ENCODE peak calls at places on chromosome 1, in five cellular contexts. One of them, this sample, is unnamed.

GRCh38 chr1:162131405-162132321 is 62.2 kb downstream of the NOS1AP start:
- DNase-seq in CD4-positive, CD25-positive, alpha-beta regulatory T cell: no peak
- DNase-seq in BE2C: no peak
- DNase-seq in IMR-90: no peak
- DNase-seq in lower lobe of right lung: no peak
- DNase-seq in this sample: no peak

GRCh38 chr1:1917995-1918900 is 831 bp downstream of the TMEM52 start:
- DNase-seq in lower lobe of right lung: peak; percentile 50
- DNase-seq in CD4-positive, CD25-positive, alpha-beta regulatory T cell: no peak
- DNase-seq in BE2C: no peak
- DNase-seq in IMR-90: no peak
- DNase-seq in this sample: no peak

GRCh38 chr1:241992734-241993133 is 6.2 kb downstream of the MAP1LC3C start:
- DNase-seq in BE2C: no peak
- DNase-seq in CD4-positive, CD25-positive, alpha-beta regulatory T cell: no peak
- DNase-seq in IMR-90: peak; percentile 17
- DNase-seq in lower lobe of right lung: no peak
- DNase-seq in this sample: no peak

GRCh38 chr1:116205941-116206679 is 94.9 kb downstream of the MAB21L3 start:
- DNase-seq in lower lobe of right lung: no peak
- DNase-seq in IMR-90: no peak
- DNase-seq in BE2C: no peak
- DNase-seq in CD4-positive, CD25-positive, alpha-beta regulatory T cell: no peak
- DNase-seq in this sample: no peak

GRCh38 chr1:220813013-220813412 is 26.3 kb downstream of the MTARC1 start:
- DNase-seq in BE2C: no peak
- DNase-seq in lower lobe of right lung: no peak
- DNase-seq in CD4-positive, CD25-positive, alpha-beta regulatory T cell: no peak
- DNase-seq in IMR-90: no peak
- DNase-seq in this sample: no peak

GRCh38 chr1:160129046-160129445 is 13.5 kb downstream of the ATP1A2 start:
- DNase-seq in IMR-90: peak; percentile 38
- DNase-seq in lower lobe of right lung: no peak
- DNase-seq in CD4-positive, CD25-positive, alpha-beta regulatory T cell: no peak
- DNase-seq in BE2C: no peak
- DNase-seq in this sample: no peak

GRCh38 chr1:218636548-218636947 is 291.4 kb downstream of the TGFB2 start:
- DNase-seq in lower lobe of right lung: no peak
- DNase-seq in BE2C: no peak
- DNase-seq in CD4-positive, CD25-positive, alpha-beta regulatory T cell: no peak
- DNase-seq in IMR-90: no peak
- DNase-seq in this sample: no peak

GRCh38 chr1:96973605-96974004 is 252.0 kb downstream of the PTBP2 start:
- DNase-seq in lower lobe of right lung: no peak
- DNase-seq in BE2C: peak; percentile 90
- DNase-seq in CD4-positive, CD25-positive, alpha-beta regulatory T cell: no peak
- DNase-seq in IMR-90: peak; percentile 33
- DNase-seq in this sample: no peak

GRCh38 chr1:23543707-23544443 is 12.8 kb upstream of the E2F2 start:
- DNase-seq in CD4-positive, CD25-positive, alpha-beta regulatory T cell: no peak
- DNase-seq in IMR-90: peak; percentile 35
- DNase-seq in lower lobe of right lung: no peak
- DNase-seq in BE2C: no peak
- DNase-seq in this sample: no peak

GRCh38 chr1:89823679-89824292 is 3.0 kb downstream of the LRRC8D start:
- DNase-seq in CD4-positive, CD25-positive, alpha-beta regulatory T cell: no peak
- DNase-seq in BE2C: no peak
- DNase-seq in IMR-90: no peak
- DNase-seq in lower lobe of right lung: no peak
- DNase-seq in this sample: no peak

GRCh38 chr1:73821520-73821919 is 376.5 kb downstream of the LRRIQ3 start:
- DNase-seq in BE2C: no peak
- DNase-seq in CD4-positive, CD25-positive, alpha-beta regulatory T cell: no peak
- DNase-seq in lower lobe of right lung: no peak
- DNase-seq in IMR-90: no peak
- DNase-seq in this sample: no peak

GRCh38 chr1:178055093-178055492 is 38.8 kb upstream of the RASAL2 start:
- DNase-seq in CD4-positive, CD25-positive, alpha-beta regulatory T cell: no peak
- DNase-seq in IMR-90: no peak
- DNase-seq in BE2C: no peak
- DNase-seq in lower lobe of right lung: peak; percentile 72
- DNase-seq in this sample: no peak

GRCh38 chr1:76037314-76037713 is 37.2 kb upstream of the ST6GALNAC3 start:
- DNase-seq in BE2C: no peak
- DNase-seq in CD4-positive, CD25-positive, alpha-beta regulatory T cell: no peak
- DNase-seq in lower lobe of right lung: no peak
- DNase-seq in IMR-90: no peak
- DNase-seq in this sample: no peak

GRCh38 chr1:183764981-183765380 is 39.9 kb upstream of the RGL1 start:
- DNase-seq in lower lobe of right lung: no peak
- DNase-seq in CD4-positive, CD25-positive, alpha-beta regulatory T cell: no peak
- DNase-seq in BE2C: no peak
- DNase-seq in IMR-90: peak; percentile 62
- DNase-seq in this sample: no peak

GRCh38 chr1:183633676-183634343 is 1.8 kb downstream of the ARPC5 start:
- DNase-seq in IMR-90: peak; percentile 95
- DNase-seq in CD4-positive, CD25-positive, alpha-beta regulatory T cell: peak; percentile 20
- DNase-seq in lower lobe of right lung: no peak
- DNase-seq in BE2C: peak; percentile 29
- DNase-seq in this sample: peak; percentile 84

GRCh38 chr1:11561740-11562139 is 82.8 kb downstream of the DISP3 start:
- DNase-seq in IMR-90: no peak
- DNase-seq in BE2C: no peak
- DNase-seq in lower lobe of right lung: no peak
- DNase-seq in CD4-positive, CD25-positive, alpha-beta regulatory T cell: no peak
- DNase-seq in this sample: no peak

GRCh38 chr1:156019946-156020292 is 832 bp downstream of the SSR2 start:
- DNase-seq in lower lobe of right lung: no peak
- DNase-seq in CD4-positive, CD25-positive, alpha-beta regulatory T cell: no peak
- DNase-seq in IMR-90: no peak
- DNase-seq in BE2C: no peak
- DNase-seq in this sample: no peak

GRCh38 chr1:41741244-41741643 is 177.5 kb downstream of the HIVEP3 start:
- DNase-seq in lower lobe of right lung: no peak
- DNase-seq in BE2C: no peak
- DNase-seq in IMR-90: no peak
- DNase-seq in CD4-positive, CD25-positive, alpha-beta regulatory T cell: no peak
- DNase-seq in this sample: no peak

DNA sequence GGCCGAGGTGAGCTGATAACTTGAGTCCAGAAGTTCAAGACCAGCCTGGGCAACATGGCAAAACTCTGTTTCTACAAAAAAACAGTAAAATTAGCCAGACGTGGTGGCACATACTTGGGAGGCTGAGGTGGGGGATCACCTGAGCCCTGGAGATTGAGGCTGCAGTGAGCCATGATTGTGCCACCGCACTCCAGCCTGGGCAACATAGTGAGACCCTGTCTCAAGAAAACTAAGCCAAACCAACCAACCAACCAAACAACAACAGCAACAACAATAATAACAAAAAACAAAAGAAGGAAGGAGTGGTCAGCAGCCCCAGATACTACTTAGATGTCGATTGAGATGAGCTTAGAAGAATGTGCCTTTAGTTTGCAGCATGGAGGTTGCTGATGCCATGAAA is 47.7 kb downstream of the CENPF start:
- DNase-seq in CD4-positive, CD25-positive, alpha-beta regulatory T cell: no peak
- DNase-seq in lower lobe of right lung: no peak
- DNase-seq in IMR-90: no peak
- DNase-seq in BE2C: no peak
- DNase-seq in this sample: no peak
- H3K36me3 ChIP-seq in CD4-positive, CD25-positive, alpha-beta regulatory T cell: no peaks in the 10 kb centered on the region
- H3K36me3 ChIP-seq in lower lobe of right lung: no peaks in the 10 kb centered on the region
- H3K36me3 ChIP-seq in IMR-90: peaks cover 9% of the 10 kb centered on the region
- H3K36me3 ChIP-seq in BE2C: peaks cover 88% of the 10 kb centered on the region
- H3K36me3 ChIP-seq in this sample: peaks cover 91% of the 10 kb centered on the region

DNA sequence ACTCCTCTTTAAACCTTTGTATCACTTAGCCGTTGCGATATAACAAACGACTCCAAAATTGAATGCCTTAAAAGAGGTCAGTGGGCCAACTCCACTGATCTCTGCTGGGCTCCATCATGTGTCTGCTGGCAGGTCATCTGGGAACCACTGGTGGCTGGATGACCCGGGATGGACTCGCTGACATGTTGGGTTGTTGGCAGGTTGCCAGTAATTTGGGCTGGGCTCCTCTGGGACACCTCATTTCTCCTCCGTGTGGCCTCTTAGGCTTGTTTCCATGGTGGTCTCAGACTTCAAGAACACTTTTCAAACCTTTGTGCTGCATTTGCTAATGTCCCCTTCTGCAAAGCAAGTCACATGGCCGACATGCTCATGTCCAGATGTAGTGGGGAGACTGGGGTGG is 139.3 kb upstream of the POU3F1 start:
- DNase-seq in IMR-90: no peak
- DNase-seq in BE2C: no peak
- DNase-seq in lower lobe of right lung: no peak
- DNase-seq in CD4-positive, CD25-positive, alpha-beta regulatory T cell: no peak
- DNase-seq in this sample: no peak
- H3K27me3 ChIP-seq in IMR-90: peaks cover 3% of the 10 kb centered on the region
- H3K27me3 ChIP-seq in BE2C: peaks cover 6% of the 10 kb centered on the region
- H3K27me3 ChIP-seq in lower lobe of right lung: peaks cover 4% of the 10 kb centered on the region
- H3K27me3 ChIP-seq in CD4-positive, CD25-positive, alpha-beta regulatory T cell: peaks cover 3% of the 10 kb centered on the region
- H3K27me3 ChIP-seq in this sample: no peaks in the 10 kb centered on the region

DNA sequence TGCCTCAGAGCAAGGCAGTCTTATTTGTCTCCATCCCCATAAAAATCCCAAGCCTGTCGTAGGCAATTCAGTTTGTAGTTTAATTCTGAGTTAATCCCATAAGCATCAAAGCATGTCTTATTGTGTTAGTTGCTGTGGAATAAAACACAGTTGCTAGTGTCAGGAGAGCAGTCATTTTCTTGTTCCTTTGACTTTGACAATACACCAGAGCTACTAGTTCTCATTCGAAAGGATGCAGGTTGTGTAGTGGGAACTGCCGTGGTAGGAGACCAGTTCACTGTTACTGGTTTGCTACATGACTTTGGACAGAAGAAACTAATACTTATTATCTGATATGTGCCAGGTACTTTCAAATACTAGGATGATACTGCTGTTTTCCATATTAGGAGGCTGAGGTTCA is 23.5 kb downstream of the LRIG2 start:
- DNase-seq in CD4-positive, CD25-positive, alpha-beta regulatory T cell: no peak
- DNase-seq in BE2C: no peak
- DNase-seq in lower lobe of right lung: no peak
- DNase-seq in IMR-90: no peak
- DNase-seq in this sample: no peak
- H3K36me3 ChIP-seq in CD4-positive, CD25-positive, alpha-beta regulatory T cell: peaks cover 78% of the 10 kb centered on the region
- H3K36me3 ChIP-seq in BE2C: peaks cover 76% of the 10 kb centered on the region
- H3K36me3 ChIP-seq in lower lobe of right lung: peaks cover 95% of the 10 kb centered on the region
- H3K36me3 ChIP-seq in IMR-90: peaks cover 31% of the 10 kb centered on the region
- H3K36me3 ChIP-seq in this sample: peaks cover 68% of the 10 kb centered on the region

GRCh38 chr1:4781646-4782045 is 127.2 kb downstream of the AJAP1 start:
- DNase-seq in lower lobe of right lung: no peak
- DNase-seq in IMR-90: no peak
- DNase-seq in CD4-positive, CD25-positive, alpha-beta regulatory T cell: no peak
- DNase-seq in BE2C: no peak
- DNase-seq in this sample: no peak

GRCh38 chr1:4787551-4787950 is 133.1 kb downstream of the AJAP1 start:
- DNase-seq in IMR-90: no peak
- DNase-seq in CD4-positive, CD25-positive, alpha-beta regulatory T cell: no peak
- DNase-seq in lower lobe of right lung: no peak
- DNase-seq in BE2C: no peak
- DNase-seq in this sample: no peak

GRCh38 chr1:4784761-4785160 is 130.4 kb downstream of the AJAP1 start:
- DNase-seq in IMR-90: no peak
- DNase-seq in CD4-positive, CD25-positive, alpha-beta regulatory T cell: no peak
- DNase-seq in lower lobe of right lung: no peak
- DNase-seq in BE2C: no peak
- DNase-seq in this sample: no peak

GRCh38 chr1:4786061-4786460 is 131.7 kb downstream of the AJAP1 start:
- DNase-seq in BE2C: no peak
- DNase-seq in CD4-positive, CD25-positive, alpha-beta regulatory T cell: no peak
- DNase-seq in lower lobe of right lung: no peak
- DNase-seq in IMR-90: no peak
- DNase-seq in this sample: no peak
- H3K27me3 ChIP-seq in BE2C: no peaks in the 10 kb centered on the region
- H3K27me3 ChIP-seq in CD4-positive, CD25-positive, alpha-beta regulatory T cell: no peaks in the 10 kb centered on the region
- H3K27me3 ChIP-seq in lower lobe of right lung: no peaks in the 10 kb centered on the region
- H3K27me3 ChIP-seq in IMR-90: no peaks in the 10 kb centered on the region
- H3K27me3 ChIP-seq in this sample: no peaks in the 10 kb centered on the region

GRCh38 chr1:17609529-17609928 is 70.0 kb downstream of the ARHGEF10L start:
- DNase-seq in CD4-positive, CD25-positive, alpha-beta regulatory T cell: no peak
- DNase-seq in lower lobe of right lung: no peak
- DNase-seq in IMR-90: no peak
- DNase-seq in BE2C: no peak
- DNase-seq in this sample: no peak

GRCh38 chr1:17610085-17610484 is 70.6 kb downstream of the ARHGEF10L start:
- DNase-seq in lower lobe of right lung: no peak
- DNase-seq in CD4-positive, CD25-positive, alpha-beta regulatory T cell: no peak
- DNase-seq in IMR-90: no peak
- DNase-seq in BE2C: no peak
- DNase-seq in this sample: no peak

GRCh38 chr1:17612831-17613230 is 73.3 kb downstream of the ARHGEF10L start:
- DNase-seq in CD4-positive, CD25-positive, alpha-beta regulatory T cell: no peak
- DNase-seq in BE2C: no peak
- DNase-seq in lower lobe of right lung: no peak
- DNase-seq in IMR-90: no peak
- DNase-seq in this sample: no peak

GRCh38 chr1:17611991-17612390 is 72.5 kb downstream of the ARHGEF10L start:
- DNase-seq in BE2C: no peak
- DNase-seq in CD4-positive, CD25-positive, alpha-beta regulatory T cell: no peak
- DNase-seq in IMR-90: peak; percentile 77
- DNase-seq in lower lobe of right lung: no peak
- DNase-seq in this sample: no peak

GRCh38 chr1:17610713-17611112 is 71.2 kb downstream of the ARHGEF10L start:
- DNase-seq in CD4-positive, CD25-positive, alpha-beta regulatory T cell: no peak
- DNase-seq in BE2C: no peak
- DNase-seq in IMR-90: no peak
- DNase-seq in lower lobe of right lung: no peak
- DNase-seq in this sample: no peak
- H3K36me3 ChIP-seq in CD4-positive, CD25-positive, alpha-beta regulatory T cell: no peaks in the 10 kb centered on the region
- H3K36me3 ChIP-seq in BE2C: no peaks in the 10 kb centered on the region
- H3K36me3 ChIP-seq in IMR-90: peaks cover 6% of the 10 kb centered on the region
- H3K36me3 ChIP-seq in lower lobe of right lung: no peaks in the 10 kb centered on the region
- H3K36me3 ChIP-seq in this sample: no peaks in the 10 kb centered on the region